ENCODE peak calls at places on chromosomes 3 and 15, in nine cellular contexts. O is GM03348; X is Kasumi-1; S is GM12864; N is effector memory CD4-positive, alpha-beta T cell; P is AG10803; E is stimulated activated CD4-positive, alpha-beta T cell treated with anti-CD3 and anti-CD28 coated beads, Interleukin-12 subunit alpha, Interleukin-12 subunit beta, amount 100 ng/mL, for 4 hours; T is T-helper 9 cell; A is brain microvascular endothelial cell. Q is an unnamed sample.

GRCh38 chr15:22788004-22788403 is 1.6 kb downstream of the NIPA1 start:
- DNase-seq in O (no peak), A (no peak), S (no peak), N (no peak), T (no peak), X (no peak), P (no peak), E (no peak), Q (no peak)

GRCh38 chr3:156818890-156819289 is 7.3 kb upstream of the LEKR1 start:
- DNase-seq in N (no peak), S (no peak), X (no peak), T (no peak), E (no peak), O (peak; percentile 82), P (peak; percentile 93), A (peak; percentile 84), Q (peak; percentile 83)

GRCh38 chr15:61702224-61703120 is 357.8 kb downstream of the VPS13C start:
- DNase-seq in N (no peak), X (no peak), T (no peak), P (no peak), E (no peak), A (no peak), O (no peak), S (no peak), Q (no peak)

GRCh38 chr3:195221876-195222617 is 48.9 kb downstream of the XXYLT1 start:
- DNase-seq in N (no peak), P (no peak), E (no peak), O (no peak), A (no peak), X (no peak), T (no peak), S (no peak), Q (no peak)

GRCh38 chr3:98246142-98246541 is 17.9 kb upstream of the OR5H6 start:
- DNase-seq in P (no peak), S (no peak), N (no peak), E (no peak), X (no peak), A (no peak), O (no peak), T (no peak), Q (no peak)

GRCh38 chr15:60620707-60621106 is 141.8 kb upstream of the ICE2 start:
- DNase-seq in N (no peak), X (no peak), E (no peak), S (no peak), A (no peak), O (peak; percentile 38), P (peak; percentile 61), T (no peak), Q (no peak)

GRCh38 chr3:194300392-194300758 is 50.8 kb downstream of the CPN2 start:
- DNase-seq in A (no peak), P (peak; percentile 73), O (peak; percentile 81), S (no peak), X (no peak), E (no peak), N (no peak), T (no peak), Q (no peak)

GRCh38 chr15:79479616-79480015 is 47.5 kb downstream of the MINAR1 start:
- DNase-seq in N (no peak), A (no peak), E (no peak), T (no peak), P (no peak), S (no peak), O (no peak), X (no peak), Q (no peak)

GRCh38 chr15:64443747-64444621 is 16.4 kb upstream of the ZNF609 start:
- DNase-seq in N (no peak), O (peak; percentile 68), A (peak; percentile 69), X (no peak), T (no peak), P (peak; percentile 75), S (peak; percentile 57), E (no peak), Q (peak; percentile 85)

GRCh38 chr15:24856397-24857093 is 98.2 kb upstream of the SNRPN start:
- DNase-seq in P (no peak), T (no peak), S (no peak), A (no peak), X (no peak), O (no peak), E (no peak), N (no peak), Q (no peak)

GRCh38 chr3:124650798-124651197 is 79.5 kb upstream of the UMPS start:
- DNase-seq in S (peak; percentile 50), X (peak; percentile 10), P (no peak), E (no peak), N (no peak), O (no peak), A (no peak), T (no peak), Q (no peak)

GRCh38 chr15:51356983-51357382 is 15.5 kb downstream of the GLDN start:
- DNase-seq in E (no peak), O (no peak), P (no peak), T (no peak), A (no peak), S (no peak), X (no peak), N (no peak), Q (no peak)

GRCh38 chr3:112358311-112358780 is 25.4 kb downstream of the CD200 start:
- DNase-seq in O (peak; percentile 4), E (no peak), T (no peak), N (no peak), X (no peak), A (no peak), P (no peak), S (no peak), Q (no peak)

GRCh38 chr3:30819067-30819798 is 75.2 kb downstream of the GADL1 start:
- DNase-seq in O (no peak), S (no peak), E (no peak), X (no peak), P (no peak), T (no peak), A (no peak), N (no peak), Q (no peak)

GRCh38 chr3:125310623-125311076 is 64.5 kb downstream of the ZNF148 start:
- DNase-seq in T (peak; percentile 22), A (no peak), X (peak; percentile 73), E (peak; percentile 15), N (peak; percentile 13), S (no peak), O (no peak), P (no peak), Q (no peak)

GRCh38 chr15:33152502-33153109 is 41.9 kb downstream of the FMN1 start:
- DNase-seq in A (no peak), S (no peak), E (no peak), X (no peak), N (no peak), P (peak; percentile 61), O (no peak), T (no peak), Q (peak; percentile 20)

GRCh38 chr3:46922871-46923558 is 45.5 kb downstream of the PTH1R start:
- DNase-seq in O (no peak), X (no peak), S (no peak), E (no peak), P (no peak), A (no peak), T (no peak), N (no peak), Q (no peak)

GRCh38 chr3:126356373-126357298 is 572 bp downstream of the KLF15 start:
- DNase-seq in P (no peak), E (no peak), N (no peak), S (no peak), A (no peak), T (no peak), X (no peak), O (peak; percentile 60), Q (no peak)

GRCh38 chr3:13420817-13421755 is 964 bp upstream of the NUP210 start:
- DNase-seq in E (peak; percentile 61), P (no peak), O (no peak), N (peak; percentile 77), T (peak; percentile 74), A (no peak), S (peak; percentile 77), X (no peak), Q (no peak)

GRCh38 chr3:30894521-30895289 is at the start of gene GADL1:
- DNase-seq in A (peak; percentile 23), E (no peak), O (peak; percentile 68), X (peak; percentile 31), T (no peak), N (no peak), S (no peak), P (peak; percentile 17), Q (peak; percentile 14)

GRCh38 chr3:171810278-171811058 is at the start of gene PLD1:
- DNase-seq in N (peak; percentile 9), X (peak; percentile 83), A (peak; percentile 71), T (peak; percentile 6), S (no peak), P (peak; percentile 88), O (peak; percentile 87), E (peak; percentile 24), Q (peak; percentile 76)

Q was measured in HCEC 1CT.